ENCODE peak calls at places on chromosomes 4 and X, in six cellular contexts. O is AG08396; E is KBM-7; Z is naive thymus-derived CD4-positive, alpha-beta T cell; H is SJSA1; U is CD8-positive, alpha-beta memory T cell. K is an unnamed sample.

GRCh38 chrX:37818031-37818430 is 29.3 kb downstream of the DYNLT3 start:
- DNase-seq in O (no peak), E (peak; percentile 84), Z (no peak), U (no peak), H (no peak), K (no peak)

GRCh38 chr4:184792950-184793555 is 32.7 kb downstream of the ACSL1 start:
- DNase-seq in O (peak; percentile 68), Z (no peak), H (peak; percentile 76), E (peak; percentile 76), U (no peak), K (no peak)

GRCh38 chrX:119512145-119512800 is 44.0 kb downstream of the SLC25A5 start:
- DNase-seq in U (no peak), H (peak; percentile 58), Z (no peak), E (peak; percentile 76), O (peak; percentile 76), K (no peak)

GRCh38 chr4:121198261-121198660 is 34.1 kb upstream of the TNIP3 start:
- DNase-seq in E (no peak), Z (no peak), H (no peak), U (no peak), O (no peak), K (no peak)

GRCh38 chr4:2305766-2306501 is 44.0 kb upstream of the MXD4 start:
- DNase-seq in E (no peak), U (no peak), H (no peak), Z (no peak), O (no peak), K (no peak)

GRCh38 chrX:47482065-47482511 is 934 bp downstream of the ZNF41 start:
- DNase-seq in H (no peak), Z (no peak), U (no peak), O (no peak), E (no peak), K (no peak)

GRCh38 chrX:108070891-108071290 is 20.5 kb downstream of the PSMD10 start:
- DNase-seq in Z (no peak), U (no peak), E (no peak), O (peak; percentile 21), H (no peak), K (no peak)

GRCh38 chr4:27318740-27319139 is 458.1 kb downstream of the STIM2 start:
- DNase-seq in H (no peak), E (peak; percentile 79), O (peak; percentile 14), Z (no peak), U (no peak), K (no peak)

GRCh38 chr4:125303058-125303457 is 11.7 kb upstream of the FAT4 start:
- DNase-seq in E (no peak), U (no peak), O (no peak), H (no peak), Z (no peak), K (no peak)

GRCh38 chr4:25913056-25913850 is 767 bp upstream of the SMIM20 start:
- DNase-seq in H (no peak), E (no peak), Z (peak; percentile 11), U (peak; percentile 61), O (peak; percentile 25), K (no peak)